ENCODE peak calls at places on chromosomes 3 and 15, in six cellular contexts. X, Q, I, Y, C and D are unnamed samples. For H3K4me1, the result is how much of the 10 kb centered on the place peaks cover.

GRCh38 chr3:25655659-25656058 is 9.0 kb downstream of the TOP2B start:
- DNase-seq in Q (no peak), C (no peak), X (no peak), Y (no peak), I (no peak), D (no peak)

GRCh38 chr15:32030795-32031194 is 480 bp downstream of the CHRNA7 start:
- DNase-seq in Q (no peak), Y (no peak), X (no peak), C (peak), I (no peak), D (no peak)

GRCh38 chr15:74460298-74460697 is 662 bp downstream of the UBL7 start:
- DNase-seq in I (no peak), Y (no peak), Q (no peak), C (no peak), X (no peak), D (no peak)

GRCh38 chr3:61682671-61683408 is 121.5 kb downstream of the PTPRG start:
- DNase-seq in X (no peak), C (no peak), I (no peak), Y (no peak), Q (no peak), D (no peak)

GRCh38 chr3:52317601-52318000 is 1.5 kb downstream of the DNAH1 start:
- DNase-seq in I (peak), X (peak), Y (peak), C (peak), Q (no peak), D (peak)

GRCh38 chr3:143337387-143337786 is 217.8 kb downstream of the CHST2 start:
- DNase-seq in I (no peak), C (no peak), Y (no peak), Q (no peak), X (no peak), D (no peak)

GRCh38 chr3:46629571-46630517 is 17.5 kb downstream of the FAM240A start:
- DNase-seq in Q (peak), I (peak), X (peak), C (peak), Y (peak), D (peak)

GRCh38 chr3:116299646-116300081 is 145.6 kb downstream of the LSAMP start:
- DNase-seq in Q (no peak), X (no peak), Y (no peak), I (no peak), C (no peak), D (no peak)

GRCh38 chr15:25171856-25172687 is 217.3 kb downstream of the SNRPN start:
- DNase-seq in Y (peak), X (peak), Q (no peak), C (no peak), I (no peak), D (peak)

GRCh38 chr3:40422861-40423260 is 34.3 kb upstream of the RPL14 start:
- DNase-seq in Q (no peak), C (no peak), Y (no peak), X (no peak), I (no peak), D (no peak)

GRCh38 chr3:61894988-61895935 is 333.9 kb downstream of the PTPRG start:
- DNase-seq in C (peak), Y (peak), X (peak), I (no peak), Q (peak), D (peak)

GRCh38 chr15:32646304-32646703 is 4.8 kb downstream of the SCG5 start:
- DNase-seq in Y (no peak), C (peak), X (no peak), I (no peak), Q (no peak), D (no peak)

GRCh38 chr3:183766745-183767606 is 58.4 kb downstream of the MAP6D1 start:
- DNase-seq in C (peak), Y (peak), I (peak), Q (peak), X (peak), D (peak)

GRCh38 chr15:63212050-63212973 is 22.9 kb downstream of the RAB8B start:
- DNase-seq in Y (no peak), Q (no peak), X (no peak), I (no peak), C (no peak), D (no peak)

GRCh38 chr3:159788987-159789386 is 199.6 kb upstream of the IL12A start:
- DNase-seq in X (no peak), Q (no peak), I (no peak), Y (no peak), C (no peak), D (no peak)

GRCh38 chr3:159791336-159791735 is 197.3 kb upstream of the IL12A start:
- DNase-seq in C (no peak), X (no peak), Y (no peak), I (no peak), Q (no peak), D (no peak)

GRCh38 chr3:159792070-159792469 is 196.6 kb upstream of the IL12A start:
- DNase-seq in C (no peak), Q (no peak), X (no peak), Y (no peak), I (no peak), D (no peak)

GRCh38 chr3:159788291-159788690 is 200.3 kb upstream of the IL12A start:
- DNase-seq in C (no peak), Q (no peak), Y (no peak), X (no peak), I (no peak), D (no peak)

GRCh38 chr3:159789742-159790635 is 198.6 kb upstream of the IL12A start:
- DNase-seq in C (no peak), Y (no peak), I (peak), Q (no peak), X (no peak), D (no peak)
- H3K4me1 ChIP-seq in C (under half), Y (under half), I (under half), Q (under half), X (under half), D (under half)

DNA sequence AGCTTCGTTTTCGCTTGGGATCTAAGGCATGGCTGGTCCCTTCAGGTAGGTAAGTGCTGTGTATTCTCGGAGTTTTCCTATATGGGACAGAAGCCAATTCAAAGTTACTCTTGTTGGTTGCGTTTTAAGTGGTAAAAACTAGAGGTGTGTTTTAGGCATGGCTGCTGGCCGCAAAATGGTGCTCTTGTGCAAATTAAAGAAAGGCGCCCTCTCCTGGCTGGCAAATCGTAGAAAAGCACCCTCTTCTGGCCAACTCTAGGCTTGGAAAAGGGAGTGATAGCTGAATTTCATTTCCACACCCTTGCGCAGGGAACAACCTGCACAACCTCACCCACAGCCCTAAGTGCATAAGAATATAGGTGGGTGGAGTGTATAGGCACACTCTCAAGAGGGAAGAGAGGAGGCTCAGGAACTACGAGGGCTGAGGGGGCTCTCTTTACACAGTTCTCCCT is 23.5 kb downstream of the DRD3 start:
- DNase-seq in I (no peak), C (peak), X (no peak), Y (peak), Q (peak), D (no peak)
- H3K4me1 ChIP-seq in I (under half), C (under half), X (under half), Y (under half), Q (under half), D (under half)

GRCh38 chr3:173819368-173819767 is 421.8 kb downstream of the NLGN1 start:
- DNase-seq in X (no peak), I (no peak), C (no peak), Q (no peak), Y (no peak), D (no peak)
- H3K4me1 ChIP-seq in X (under half), I (under half), C (under half), Q (under half), Y (under half), D (under half)

GRCh38 chr3:88137836-88138235 is 11.9 kb upstream of the C3orf38 start:
- DNase-seq in C (no peak), Q (no peak), X (no peak), Y (no peak), I (no peak), D (no peak)

GRCh38 chr3:88141458-88142083 is 8.2 kb upstream of the C3orf38 start:
- DNase-seq in I (no peak), Y (no peak), Q (no peak), C (no peak), X (no peak), D (no peak)

GRCh38 chr3:88142094-88142624 is 7.6 kb upstream of the C3orf38 start:
- DNase-seq in Q (no peak), I (no peak), X (no peak), C (no peak), Y (no peak), D (no peak)
- H3K4me1 ChIP-seq in Q (under half), I (under half), X (under half), C (under half), Y (under half), D (under half)